ENCODE peak calls at places on chromosomes 1 and 21, in seven cellular contexts. B is A549, T is K562, S is IMR-90, M is HCT116, Y is GM12878, L is H1. N is an unnamed sample.
A peak's percentile ranks its signal among the peaks of the same experiment; 100 is the strongest.

GRCh38 chr1:81672766-81673165 is 128.0 kb upstream of the ADGRL2 start:
- DNase-seq in S (no peak), T (no peak), L (no peak), B (no peak), M (no peak), Y (no peak), N (no peak)

GRCh38 chr1:212621830-212622315 is 13.3 kb downstream of the ATF3 start:
- DNase-seq in L (no peak), S (no peak), B (no peak), T (no peak), Y (no peak), M (no peak), N (no peak)

GRCh38 chr1:147760481-147761260 is at the start of gene GJA5:
- DNase-seq in M (no peak), Y (no peak), T (no peak), L (no peak), B (no peak), S (no peak), N (no peak)

GRCh38 chr1:50978144-50978851 is 8.3 kb downstream of the CDKN2C start:
- DNase-seq in Y (no peak), B (peak; percentile 84), S (peak; percentile 49), L (peak; percentile 90), M (no peak), T (peak; percentile 80), N (peak; percentile 49)

GRCh38 chr21:31043495-31043894 is 5.2 kb upstream of the KRTAP19-8 start:
- DNase-seq in B (no peak), L (no peak), S (no peak), Y (no peak), T (no peak), M (no peak), N (no peak)

GRCh38 chr1:241292973-241293372 is 64.0 kb downstream of the RGS7 start:
- DNase-seq in M (no peak), B (no peak), L (no peak), S (no peak), T (no peak), Y (no peak), N (no peak)

GRCh38 chr1:244163131-244163530 is 112.0 kb downstream of the ZBTB18 start:
- DNase-seq in S (peak; percentile 69), L (no peak), T (no peak), M (no peak), B (peak; percentile 33), Y (no peak), N (no peak)

GRCh38 chr1:203898458-203899244 is 37.3 kb downstream of the SNRPE start:
- DNase-seq in T (no peak), Y (no peak), L (no peak), M (no peak), S (no peak), B (no peak), N (no peak)

GRCh38 chr1:32984090-32984828 is 19.6 kb upstream of the RNF19B start:
- DNase-seq in M (no peak), L (no peak), B (no peak), S (peak; percentile 74), Y (peak; percentile 48), T (no peak), N (no peak)

DNA sequence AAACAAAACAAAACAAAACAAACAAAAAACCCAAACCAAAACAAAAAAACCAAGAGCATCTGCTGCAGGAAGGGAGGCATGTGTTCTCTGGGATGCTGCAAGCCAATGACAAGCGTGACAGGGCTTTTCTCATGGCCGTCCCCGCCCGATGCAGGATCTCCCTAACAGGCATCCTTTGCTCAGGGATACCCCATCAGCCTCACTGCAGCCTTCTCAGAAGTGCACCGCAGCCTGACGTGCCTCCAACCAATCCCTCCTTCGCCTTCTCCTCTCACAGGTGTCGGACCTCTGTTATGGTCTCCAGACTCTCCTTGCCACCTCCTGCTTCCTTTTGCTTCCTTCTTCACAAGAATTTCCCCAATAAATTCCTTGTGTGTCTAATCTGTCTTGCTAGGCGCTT is 147.2 kb downstream of the PCP4 start:
- DNase-seq in T (no peak), S (no peak), M (no peak), B (no peak), Y (no peak), L (peak; percentile 19), N (no peak)
- H3K9me3 ChIP-seq in T (no peaks in the 10 kb centered on the region), S (peaks cover 35% of the 10 kb centered on the region), M (no peaks in the 10 kb centered on the region), B (no peaks in the 10 kb centered on the region), Y (no peaks in the 10 kb centered on the region), L (no peaks in the 10 kb centered on the region), N (peaks cover 97% of the 10 kb centered on the region)

GRCh38 chr21:22609802-22610201 is 1611.6 kb downstream of the NCAM2 start:
- DNase-seq in B (no peak), S (no peak), L (no peak), T (no peak), Y (no peak), M (no peak), N (no peak)
- TF ChIP-seq RAD21 in B (no peak), S (no peak), L (no peak), T (no peak), Y (no peak), M (no peak), N (no peak)

GRCh38 chr1:248416226-248416625 is 13.4 kb downstream of the OR2T1 start:
- DNase-seq in S (no peak), Y (no peak), T (no peak), L (no peak), B (no peak), M (no peak), N (no peak)
- H3K9me3 ChIP-seq in S (peaks cover 14% of the 10 kb centered on the region), Y (peaks cover 17% of the 10 kb centered on the region), T (peaks cover 3% of the 10 kb centered on the region), L (peaks cover 73% of the 10 kb centered on the region), B (peaks cover 8% of the 10 kb centered on the region), M (peaks cover 15% of the 10 kb centered on the region), N (peaks cover 89% of the 10 kb centered on the region)

GRCh38 chr1:67336157-67336556 is 28.5 kb downstream of the IL12RB2 start:
- DNase-seq in B (no peak), Y (no peak), S (no peak), T (no peak), L (no peak), M (no peak), N (no peak)

GRCh38 chr1:67333603-67334002 is 25.9 kb downstream of the IL12RB2 start:
- DNase-seq in Y (no peak), S (no peak), M (no peak), B (no peak), T (no peak), L (no peak), N (no peak)

GRCh38 chr1:67336783-67337182 is 29.1 kb downstream of the IL12RB2 start:
- DNase-seq in L (no peak), S (no peak), Y (no peak), T (no peak), M (no peak), B (no peak), N (no peak)

GRCh38 chr1:67335451-67335850 is 27.8 kb downstream of the IL12RB2 start:
- DNase-seq in S (no peak), T (no peak), B (no peak), M (no peak), Y (no peak), L (no peak), N (no peak)

GRCh38 chr1:67332653-67333529 is 25.2 kb downstream of the IL12RB2 start:
- DNase-seq in B (no peak), Y (peak; percentile 91), S (no peak), M (no peak), T (no peak), L (no peak), N (no peak)
- TF ChIP-seq RAD21 in B (no peak), Y (peak; percentile 17), S (no peak), M (no peak), T (no peak), L (no peak), N (no peak)

GRCh38 chr1:2016123-2016522 is 3.0 kb upstream of the GABRD start:
- DNase-seq in Y (no peak), L (no peak), T (no peak), M (no peak), S (no peak), B (no peak), N (no peak)

GRCh38 chr1:2014726-2015382 is 4.3 kb upstream of the GABRD start:
- DNase-seq in B (no peak), S (no peak), Y (no peak), L (no peak), T (no peak), M (no peak), N (no peak)

GRCh38 chr1:2018217-2019161 is 656 bp upstream of the GABRD start:
- DNase-seq in B (no peak), Y (no peak), S (no peak), T (no peak), M (no peak), L (peak; percentile 70), N (no peak)

GRCh38 chr1:2015383-2015735 is 3.8 kb upstream of the GABRD start:
- DNase-seq in T (no peak), L (no peak), B (no peak), M (no peak), Y (no peak), S (no peak), N (no peak)

DNA sequence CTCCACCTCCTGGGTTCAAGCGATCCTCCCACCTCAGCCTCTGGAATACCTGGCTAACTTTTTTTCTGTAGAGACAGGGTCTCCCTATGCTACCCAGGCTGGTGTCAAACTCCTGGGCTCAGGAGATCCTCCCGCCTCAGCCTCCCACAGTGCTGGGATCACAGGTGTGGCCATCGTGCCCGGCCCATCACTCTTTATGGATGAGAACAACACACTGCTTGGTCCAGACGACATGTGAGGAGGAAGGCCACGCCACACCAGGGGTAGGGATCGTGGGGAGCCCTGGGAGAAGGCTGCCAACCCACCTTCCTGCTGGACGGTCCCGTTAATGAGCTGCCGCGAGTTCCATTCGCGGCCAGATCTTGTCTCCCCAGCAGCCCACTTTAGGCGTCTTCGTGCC is 5.0 kb upstream of the GABRD start:
- DNase-seq in L (no peak), S (no peak), Y (no peak), T (no peak), B (no peak), M (no peak), N (no peak)
- H3K9me3 ChIP-seq in L (no peaks in the 10 kb centered on the region), S (no peaks in the 10 kb centered on the region), Y (no peaks in the 10 kb centered on the region), T (no peaks in the 10 kb centered on the region), B (no peaks in the 10 kb centered on the region), M (no peaks in the 10 kb centered on the region), N (no peaks in the 10 kb centered on the region)

GRCh38 chr1:105934806-105935205 is 1121.7 kb upstream of the PRMT6 start:
- DNase-seq in B (no peak), S (no peak), T (no peak), Y (no peak), M (no peak), L (no peak), N (no peak)
- TF ChIP-seq RAD21 in B (no peak), S (no peak), T (no peak), Y (no peak), M (no peak), L (no peak), N (no peak)

DNA sequence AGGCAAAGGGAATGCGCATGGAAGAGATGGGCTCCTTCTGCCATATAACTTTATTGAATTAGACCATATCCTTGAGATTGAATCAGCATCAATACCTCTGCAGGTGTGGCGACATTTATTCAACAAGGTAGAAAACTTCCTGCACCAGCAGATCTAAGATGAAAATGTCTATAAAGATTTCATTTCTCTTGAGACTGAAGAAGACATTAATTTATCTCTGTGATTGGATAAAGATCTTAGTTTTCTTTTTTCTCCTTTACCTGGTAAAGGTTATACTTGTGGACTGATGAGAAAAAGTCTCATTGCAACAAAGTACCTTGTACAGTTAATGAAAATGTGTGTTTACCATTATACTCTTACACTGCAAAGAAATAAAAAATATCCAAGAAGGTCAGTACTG is at the start of gene OR2T8:
- DNase-seq in B (no peak), Y (no peak), T (no peak), S (no peak), L (no peak), M (no peak), N (no peak)
- H3K9me3 ChIP-seq in B (no peaks in the 10 kb centered on the region), Y (no peaks in the 10 kb centered on the region), T (no peaks in the 10 kb centered on the region), S (peaks cover 12% of the 10 kb centered on the region), L (peaks cover 51% of the 10 kb centered on the region), M (peaks cover 3% of the 10 kb centered on the region), N (peaks cover 5% of the 10 kb centered on the region)

N was measured in HepG2.